ENCODE peak calls at places on chromosomes 6 and 20, in seven cellular contexts. G is body of pancreas, N is neural progenitor cell, T is colonic mucosa, L is GM12865, P is OCI-LY7, K is tibial artery. M is an unnamed sample.

GRCh38 chr6:52499026-52499425 is 77.8 kb downstream of the TRAM2 start:
- DNase-seq in G (no peak), N (peak; percentile 37), T (no peak), L (no peak), P (peak; percentile 36), K (no peak), M (no peak)

GRCh38 chr20:17910828-17911294 is 57.7 kb downstream of the SNX5 start:
- DNase-seq in G (no peak), N (no peak), T (no peak), L (peak; percentile 17), P (no peak), K (no peak), M (peak; percentile 27)

GRCh38 chr6:166551797-166552495 is 34.5 kb downstream of the RAMACL start:
- DNase-seq in G (no peak), N (peak; percentile 67), T (no peak), L (no peak), P (no peak), K (no peak), M (no peak)

GRCh38 chr20:43220612-43221011 is 30.9 kb upstream of the PTPRT start:
- DNase-seq in G (no peak), N (no peak), T (no peak), L (no peak), P (no peak), K (no peak), M (no peak)

GRCh38 chr6:148565321-148565926 is 181.4 kb upstream of the UST start:
- DNase-seq in G (no peak), N (no peak), T (no peak), L (no peak), P (no peak), K (no peak), M (no peak)

GRCh38 chr20:858011-858410 is 24.5 kb downstream of the FAM110A start:
- DNase-seq in G (no peak), N (no peak), T (no peak), L (no peak), P (no peak), K (no peak), M (no peak)

GRCh38 chr20:31837896-31838397 is 7.5 kb downstream of the FOXS1 start:
- DNase-seq in G (no peak), N (no peak), T (no peak), L (no peak), P (no peak), K (no peak), M (no peak)

GRCh38 chr6:40054602-40055001 is 120.3 kb upstream of the MOCS1 start:
- DNase-seq in G (no peak), N (no peak), T (no peak), L (no peak), P (no peak), K (no peak), M (no peak)

GRCh38 chr20:45444050-45444449 is 25.5 kb upstream of the WFDC2 start:
- DNase-seq in G (no peak), N (no peak), T (no peak), L (no peak), P (no peak), K (no peak), M (no peak)

GRCh38 chr6:93123585-93123984 is 295.8 kb downstream of the EPHA7 start:
- DNase-seq in G (no peak), N (no peak), T (no peak), L (no peak), P (no peak), K (no peak), M (no peak)

GRCh38 chr6:161169690-161170089 is 104.2 kb downstream of the AGPAT4 start:
- DNase-seq in G (peak; percentile 25), N (no peak), T (no peak), L (no peak), P (peak; percentile 8), K (no peak), M (no peak)

GRCh38 chr6:130288065-130288464 is 65.3 kb upstream of the SAMD3 start:
- DNase-seq in G (no peak), N (no peak), T (no peak), L (no peak), P (no peak), K (no peak), M (no peak)

GRCh38 chr20:62396367-62397239 is 9.7 kb downstream of the RPS21 start:
- DNase-seq in G (no peak), N (no peak), T (no peak), L (no peak), P (no peak), K (no peak), M (no peak)

GRCh38 chr20:10568032-10568431 is 105.8 kb downstream of the JAG1 start:
- DNase-seq in G (no peak), N (no peak), T (no peak), L (no peak), P (no peak), K (no peak), M (no peak)

GRCh38 chr6:108677357-108677756 is 116.6 kb downstream of the FOXO3 start:
- DNase-seq in G (no peak), N (no peak), T (no peak), L (no peak), P (no peak), K (no peak), M (no peak)

GRCh38 chr6:137848672-137849071 is 18.4 kb upstream of the TNFAIP3 start:
- DNase-seq in G (no peak), N (no peak), T (no peak), L (no peak), P (no peak), K (no peak), M (no peak)

GRCh38 chr6:26537846-26538571 is at the start of gene HMGN4:
- DNase-seq in G (peak; percentile 75), N (peak; percentile 93), T (peak; percentile 87), L (peak; percentile 94), P (peak; percentile 93), K (peak; percentile 89), M (peak; percentile 80)

DNA sequence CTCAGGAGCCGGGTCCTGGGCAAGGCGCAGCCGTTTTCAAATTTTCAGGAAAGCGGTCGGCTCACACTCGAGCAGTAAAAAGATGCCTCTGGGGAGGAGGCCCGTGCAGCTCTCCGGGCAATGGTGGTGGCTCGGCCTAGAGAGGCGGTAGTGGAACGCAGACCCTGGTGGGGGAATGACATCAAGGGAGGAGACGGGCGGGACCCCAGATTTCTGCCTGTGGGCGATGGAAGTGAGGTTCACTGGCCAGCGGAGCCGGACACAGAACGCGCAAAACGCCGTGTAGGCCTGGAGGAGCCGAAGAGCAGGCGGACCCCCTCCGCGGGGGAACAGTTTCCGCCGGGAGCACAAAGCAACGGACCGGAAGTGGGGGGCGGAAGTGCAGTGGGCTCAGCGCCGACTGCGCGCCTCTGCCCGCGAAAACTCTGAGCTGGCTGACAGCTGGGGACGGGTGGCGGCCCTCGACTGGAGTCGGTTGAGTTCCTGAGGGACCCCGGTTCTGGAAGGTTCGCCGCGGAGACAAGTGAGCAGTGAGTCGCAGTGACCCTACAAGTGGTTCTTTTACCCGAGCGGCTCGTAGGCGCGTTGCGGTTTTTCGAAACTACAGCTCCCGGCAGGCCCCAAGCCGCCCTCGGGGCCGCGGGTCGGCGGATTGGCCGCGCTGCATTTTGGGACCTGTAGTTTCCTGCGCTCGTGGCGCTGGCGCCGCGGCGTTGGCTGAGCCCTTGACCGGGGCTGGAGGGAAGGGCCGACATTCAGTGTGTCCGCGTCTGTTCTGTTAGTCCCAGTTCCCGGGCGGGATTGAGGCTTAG is at the start of gene RTEL1:
- DNase-seq in G (peak; percentile 90), N (peak; percentile 95), T (peak; percentile 93), L (peak; percentile 95), P (peak; percentile 90), K (peak; percentile 95), M (peak; percentile 93)
- TF ChIP-seq CTCF in G (no peak), N (no peak), T (no peak), L (no peak), P (no peak), K (peak; percentile 45), M (no peak)

GRCh38 chr6:11011787-11012234 is 32.3 kb downstream of the ELOVL2 start:
- DNase-seq in G (peak; percentile 38), N (no peak), T (no peak), L (peak; percentile 27), P (no peak), K (no peak), M (no peak)
- TF ChIP-seq CTCF in G (no peak), N (peak; percentile 3), T (no peak), L (no peak), P (no peak), K (no peak), M (no peak)

DNA sequence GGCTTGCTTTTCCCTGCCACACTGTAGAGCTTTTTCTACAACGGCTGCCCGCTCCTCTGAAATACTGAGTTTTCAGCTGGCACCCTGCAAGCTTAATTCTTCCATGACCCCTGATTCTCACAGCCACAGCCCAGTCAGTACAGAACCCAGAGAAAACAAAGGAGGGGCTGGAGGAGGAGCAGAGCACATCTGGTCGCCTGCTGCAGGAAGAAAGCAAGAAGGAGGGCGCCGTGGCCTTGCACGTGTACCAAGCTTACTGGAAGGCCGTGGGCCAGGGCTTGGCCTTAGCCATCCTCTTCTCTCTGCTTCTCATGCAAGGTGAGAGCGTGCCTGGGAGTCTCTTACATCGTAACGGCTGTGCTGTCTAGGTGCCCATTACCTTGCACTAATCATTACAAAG is 11.3 kb downstream of the DLK2 start:
- DNase-seq in G (no peak), N (no peak), T (no peak), L (no peak), P (no peak), K (no peak), M (no peak)
- TF ChIP-seq CTCF in G (no peak), N (no peak), T (no peak), L (no peak), P (no peak), K (no peak), M (no peak)

GRCh38 chr6:163170294-163170883 is 244.1 kb upstream of the QKI start:
- DNase-seq in G (no peak), N (no peak), T (no peak), L (peak; percentile 35), P (peak; percentile 49), K (no peak), M (no peak)
- TF ChIP-seq CTCF in G (peak; percentile 36), N (peak; percentile 67), T (peak; percentile 52), L (peak; percentile 64), P (peak; percentile 86), K (peak; percentile 31), M (peak; percentile 64)